ENCODE peak calls at places on chromosomes 13 and 19, in nine cellular contexts. F, C, T, N, Y, R, W, I and J are unnamed samples.

GRCh38 chr19:49019242-49019932 is 2.5 kb upstream of the LHB start:
- DNase-seq in Y (peak; percentile 91), W (no peak), F (peak; percentile 28), R (peak; percentile 46), T (peak; percentile 35), C (peak; percentile 50), N (peak; percentile 89), I (peak; percentile 92), J (no peak)

GRCh38 chr13:48730971-48731658 is 77.4 kb downstream of the CYSLTR2 start:
- DNase-seq in T (no peak), I (no peak), N (no peak), R (no peak), C (peak; percentile 60), W (no peak), F (peak; percentile 69), Y (no peak), J (peak; percentile 50)

GRCh38 chr19:4507150-4507452 is 11.2 kb downstream of the PLIN4 start:
- DNase-seq in T (no peak), N (no peak), W (no peak), R (no peak), C (no peak), F (no peak), Y (no peak), I (no peak), J (no peak)

GRCh38 chr13:43865892-43866291 is 13.6 kb downstream of the CCDC122 start:
- DNase-seq in C (peak; percentile 51), F (peak; percentile 74), Y (no peak), I (no peak), R (no peak), W (no peak), N (no peak), T (no peak), J (peak; percentile 40)

GRCh38 chr13:35693142-35693784 is 216.8 kb upstream of the MAB21L1 start:
- DNase-seq in N (no peak), I (no peak), C (no peak), R (no peak), T (no peak), F (peak; percentile 59), W (no peak), Y (no peak), J (no peak)

GRCh38 chr19:9917322-9917721 is 19.0 kb downstream of the OLFM2 start:
- DNase-seq in C (peak; percentile 58), F (peak; percentile 43), W (no peak), I (peak; percentile 32), R (peak; percentile 22), Y (peak; percentile 90), T (peak; percentile 24), N (no peak), J (peak; percentile 67)

GRCh38 chr13:113536461-113537110 is 46.1 kb upstream of the DCUN1D2 start:
- DNase-seq in C (no peak), I (no peak), Y (no peak), N (peak; percentile 65), W (peak; percentile 39), R (no peak), T (no peak), F (no peak), J (no peak)

GRCh38 chr13:113862766-113863510 is 938 bp downstream of the GAS6 start:
- DNase-seq in N (peak; percentile 86), W (peak; percentile 63), I (peak; percentile 56), C (peak; percentile 25), F (no peak), Y (peak; percentile 59), R (peak; percentile 80), T (no peak), J (peak; percentile 43)

GRCh38 chr19:42465827-42466280 is 23.1 kb upstream of the CXCL17 start:
- DNase-seq in Y (no peak), R (no peak), N (no peak), W (no peak), C (no peak), T (no peak), I (no peak), F (no peak), J (no peak)

GRCh38 chr13:38417727-38418126 is 68.1 kb downstream of the UFM1 start:
- DNase-seq in W (no peak), C (peak; percentile 24), F (peak; percentile 19), R (no peak), T (no peak), N (no peak), I (no peak), Y (peak; percentile 12), J (no peak)

GRCh38 chr19:40705362-40705651 is 11.4 kb downstream of the COQ8B start:
- DNase-seq in I (no peak), N (peak; percentile 84), W (no peak), C (peak; percentile 58), F (no peak), T (no peak), Y (no peak), R (peak; percentile 61), J (no peak)

GRCh38 chr19:52120286-52120685 is 19.5 kb downstream of the ZNF616 start:
- DNase-seq in W (no peak), F (no peak), N (no peak), Y (no peak), C (no peak), R (no peak), T (no peak), I (no peak), J (no peak)
- H3K9me3 ChIP-seq in W (peaks cover 98% of the 10 kb centered on the region), F (peaks cover 11% of the 10 kb centered on the region), N (peaks cover 31% of the 10 kb centered on the region), Y (peaks cover 51% of the 10 kb centered on the region), C (peaks cover 26% of the 10 kb centered on the region), R (peaks cover 33% of the 10 kb centered on the region), T (peaks cover 75% of the 10 kb centered on the region), I (peaks cover 32% of the 10 kb centered on the region), J (peaks cover 98% of the 10 kb centered on the region)

GRCh38 chr13:31310356-31310755 is 110.6 kb downstream of the B3GLCT start:
- DNase-seq in N (no peak), C (no peak), F (no peak), Y (no peak), R (no peak), T (no peak), W (no peak), I (no peak), J (no peak)

GRCh38 chr13:31320946-31321345 is 121.2 kb downstream of the B3GLCT start:
- DNase-seq in R (no peak), N (no peak), Y (no peak), I (no peak), T (no peak), C (no peak), W (no peak), F (no peak), J (no peak)

GRCh38 chr13:31310781-31311180 is 111.0 kb downstream of the B3GLCT start:
- DNase-seq in C (no peak), T (no peak), R (peak; percentile 61), N (no peak), I (no peak), F (no peak), W (no peak), Y (no peak), J (no peak)

DNA sequence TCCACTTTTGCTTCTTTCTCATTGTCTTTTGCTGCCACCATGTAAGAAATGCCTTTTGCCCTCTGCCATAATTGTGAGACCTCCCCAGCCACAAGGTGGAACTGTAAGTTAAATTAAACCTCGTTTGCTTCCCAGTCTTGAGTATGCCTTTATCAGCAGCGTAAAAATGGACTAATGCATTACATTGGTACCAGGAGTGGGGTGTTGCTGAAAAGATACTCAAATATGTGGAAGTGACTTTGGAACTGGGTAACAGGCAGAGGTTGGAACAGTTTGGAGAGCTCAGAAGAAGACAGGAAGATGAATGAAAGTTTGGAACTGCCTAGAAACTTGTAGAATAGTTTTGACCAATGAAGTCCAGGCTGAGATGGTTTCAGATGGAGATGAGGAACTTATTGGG is 115.2 kb downstream of the B3GLCT start:
- DNase-seq in I (no peak), T (no peak), W (no peak), F (no peak), N (no peak), R (no peak), Y (no peak), C (no peak), J (no peak)
- H3K9me3 ChIP-seq in I (no peaks in the 10 kb centered on the region), T (peaks cover 14% of the 10 kb centered on the region), W (peaks cover 50% of the 10 kb centered on the region), F (no peaks in the 10 kb centered on the region), N (peaks cover 3% of the 10 kb centered on the region), R (no peaks in the 10 kb centered on the region), Y (no peaks in the 10 kb centered on the region), C (no peaks in the 10 kb centered on the region), J (peaks cover 38% of the 10 kb centered on the region)

DNA sequence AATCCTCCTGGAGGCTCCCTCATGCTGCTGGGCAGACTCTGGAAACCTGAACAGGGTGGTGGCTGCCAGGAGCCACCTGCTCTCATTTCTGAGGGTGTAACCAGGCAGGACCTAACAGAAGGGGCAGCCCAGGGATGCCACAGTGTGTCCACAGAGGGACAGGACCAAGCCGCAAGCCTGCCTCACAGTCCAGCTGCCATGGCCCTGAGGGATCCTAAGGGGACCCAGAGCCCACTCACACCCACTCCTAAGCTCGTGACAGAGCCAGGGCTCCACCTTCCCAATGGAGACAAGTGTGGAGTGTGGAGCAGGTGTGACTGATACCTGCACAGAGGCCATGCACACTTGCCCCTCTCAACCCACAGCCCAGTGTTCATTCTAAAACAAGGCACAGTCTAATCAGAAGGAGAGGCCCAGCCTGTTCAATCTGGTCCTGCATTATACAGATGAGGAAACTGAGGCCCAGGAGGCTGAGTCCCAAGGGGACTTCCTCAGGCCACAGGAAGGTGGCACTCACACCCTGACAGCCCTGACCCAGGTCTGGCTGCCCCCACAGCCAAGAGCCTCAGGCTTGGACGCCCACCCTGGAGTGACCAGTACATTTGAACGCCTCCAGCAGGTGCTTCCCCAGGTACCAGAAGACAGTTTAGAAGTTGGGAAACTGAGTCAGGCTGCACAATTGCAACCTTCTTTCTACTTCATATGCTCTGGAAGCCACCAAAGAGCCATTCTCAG is 220.1 kb downstream of the TUBA3C start:
- DNase-seq in C (no peak), R (no peak), Y (no peak), W (no peak), I (no peak), N (no peak), F (no peak), T (no peak), J (no peak)
- H3K9me3 ChIP-seq in C (no peaks in the 10 kb centered on the region), R (no peaks in the 10 kb centered on the region), Y (no peaks in the 10 kb centered on the region), W (peaks cover 28% of the 10 kb centered on the region), I (no peaks in the 10 kb centered on the region), N (peaks cover 3% of the 10 kb centered on the region), F (no peaks in the 10 kb centered on the region), T (no peaks in the 10 kb centered on the region), J (peaks cover 3% of the 10 kb centered on the region)

GRCh38 chr13:19052931-19053330 is 128.7 kb downstream of the TUBA3C start:
- DNase-seq in N (no peak), Y (no peak), T (no peak), I (no peak), R (no peak), W (no peak), F (no peak), C (no peak), J (no peak)
- H3K9me3 ChIP-seq in N (no peaks in the 10 kb centered on the region), Y (no peaks in the 10 kb centered on the region), T (no peaks in the 10 kb centered on the region), I (no peaks in the 10 kb centered on the region), R (no peaks in the 10 kb centered on the region), W (no peaks in the 10 kb centered on the region), F (peaks cover 4% of the 10 kb centered on the region), C (no peaks in the 10 kb centered on the region), J (peaks cover 9% of the 10 kb centered on the region)

DNA sequence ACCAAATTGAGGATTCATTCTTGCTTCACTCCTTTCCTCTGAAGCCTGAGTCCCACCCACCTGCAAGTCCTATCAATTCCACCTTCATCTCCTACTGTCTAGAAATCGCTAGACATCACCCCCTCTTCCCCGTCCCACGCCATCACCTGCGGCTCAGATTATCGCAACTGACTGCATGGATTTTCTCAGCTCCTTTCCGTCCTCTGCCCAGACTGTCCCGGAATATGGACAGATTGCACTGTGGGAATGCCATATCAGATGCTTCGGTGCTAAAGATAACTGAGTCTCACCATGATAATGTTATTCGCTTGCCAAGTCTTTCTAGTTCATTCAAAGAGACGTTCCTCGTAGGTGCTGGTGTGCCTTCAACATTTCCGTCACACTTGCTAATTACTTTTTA is 66.4 kb upstream of the USP29 start:
- DNase-seq in N (no peak), F (no peak), C (no peak), Y (no peak), W (no peak), T (no peak), I (no peak), R (no peak), J (no peak)
- H3K9me3 ChIP-seq in N (peaks cover 3% of the 10 kb centered on the region), F (no peaks in the 10 kb centered on the region), C (no peaks in the 10 kb centered on the region), Y (no peaks in the 10 kb centered on the region), W (peaks cover 17% of the 10 kb centered on the region), T (no peaks in the 10 kb centered on the region), I (no peaks in the 10 kb centered on the region), R (no peaks in the 10 kb centered on the region), J (peaks cover 41% of the 10 kb centered on the region)